ENCODE peak calls at places on chromosomes 11 and 22, in five cellular contexts. One of them, this sample, is unnamed.

GRCh38 chr11:129061466-129062194 is 119.0 kb upstream of the TP53AIP1 start:
- DNase-seq in cerebellum: no peak
- DNase-seq in body of pancreas: no peak
- DNase-seq in activated CD8-positive, alpha-beta T cell treated with anti-CD3 and anti-CD28 coated beads, Interleukin-2, amount 10 ng/mL, durations not matched to agents 7 days and 5 days: no peak
- DNase-seq in HEK293T: no peak
- DNase-seq in this sample: no peak

GRCh38 chr11:86916330-86916729 is 38.9 kb downstream of the FZD4 start:
- DNase-seq in cerebellum: no peak
- DNase-seq in activated CD8-positive, alpha-beta T cell treated with anti-CD3 and anti-CD28 coated beads, Interleukin-2, amount 10 ng/mL, durations not matched to agents 7 days and 5 days: no peak
- DNase-seq in HEK293T: no peak
- DNase-seq in body of pancreas: no peak
- DNase-seq in this sample: no peak

GRCh38 chr11:85759915-85760314 is 51.0 kb downstream of the SYTL2 start:
- DNase-seq in HEK293T: no peak
- DNase-seq in cerebellum: no peak
- DNase-seq in body of pancreas: no peak
- DNase-seq in activated CD8-positive, alpha-beta T cell treated with anti-CD3 and anti-CD28 coated beads, Interleukin-2, amount 10 ng/mL, durations not matched to agents 7 days and 5 days: no peak
- DNase-seq in this sample: no peak

GRCh38 chr22:27195104-27195503 is 537.7 kb downstream of the MIAT start:
- DNase-seq in activated CD8-positive, alpha-beta T cell treated with anti-CD3 and anti-CD28 coated beads, Interleukin-2, amount 10 ng/mL, durations not matched to agents 7 days and 5 days: no peak
- DNase-seq in HEK293T: no peak
- DNase-seq in cerebellum: no peak
- DNase-seq in body of pancreas: no peak
- DNase-seq in this sample: no peak

GRCh38 chr11:104134760-104135159 is 29.2 kb downstream of the PDGFD start:
- DNase-seq in cerebellum: no peak
- DNase-seq in activated CD8-positive, alpha-beta T cell treated with anti-CD3 and anti-CD28 coated beads, Interleukin-2, amount 10 ng/mL, durations not matched to agents 7 days and 5 days: no peak
- DNase-seq in HEK293T: no peak
- DNase-seq in body of pancreas: no peak
- DNase-seq in this sample: no peak

GRCh38 chr22:48345631-48346030 is 1482.0 kb downstream of the BRD1 start:
- DNase-seq in activated CD8-positive, alpha-beta T cell treated with anti-CD3 and anti-CD28 coated beads, Interleukin-2, amount 10 ng/mL, durations not matched to agents 7 days and 5 days: no peak
- DNase-seq in cerebellum: no peak
- DNase-seq in HEK293T: no peak
- DNase-seq in body of pancreas: no peak
- DNase-seq in this sample: no peak

GRCh38 chr22:22210889-22211833 is 33.4 kb upstream of the VPREB1 start:
- DNase-seq in activated CD8-positive, alpha-beta T cell treated with anti-CD3 and anti-CD28 coated beads, Interleukin-2, amount 10 ng/mL, durations not matched to agents 7 days and 5 days: no peak
- DNase-seq in HEK293T: no peak
- DNase-seq in body of pancreas: no peak
- DNase-seq in cerebellum: no peak
- DNase-seq in this sample: no peak

GRCh38 chr22:33539902-33540751 is 380.1 kb downstream of the LARGE1 start:
- DNase-seq in activated CD8-positive, alpha-beta T cell treated with anti-CD3 and anti-CD28 coated beads, Interleukin-2, amount 10 ng/mL, durations not matched to agents 7 days and 5 days: no peak
- DNase-seq in HEK293T: no peak
- DNase-seq in cerebellum: peak; percentile 58
- DNase-seq in body of pancreas: peak; percentile 92
- DNase-seq in this sample: peak; percentile 64

GRCh38 chr11:131530411-131530810 is 160.0 kb downstream of the NTM start:
- DNase-seq in activated CD8-positive, alpha-beta T cell treated with anti-CD3 and anti-CD28 coated beads, Interleukin-2, amount 10 ng/mL, durations not matched to agents 7 days and 5 days: no peak
- DNase-seq in HEK293T: no peak
- DNase-seq in cerebellum: no peak
- DNase-seq in body of pancreas: no peak
- DNase-seq in this sample: no peak

This sample was measured in aorta.